ENCODE peak calls at places on chromosomes 6 and 20, in nine cellular contexts. A, Q, U, E, C, I, W, F and S are unnamed samples.

GRCh38 chr6:15594512-15595241 is 68.2 kb downstream of the DTNBP1 start:
- DNase-seq in Q (no peak), C (no peak), W (no peak), E (no peak), U (no peak), A (no peak), F (no peak), I (no peak), S (no peak)

GRCh38 chr6:33123732-33124524 is 48.1 kb downstream of the HLA-DPB1 start:
- DNase-seq in W (no peak), E (peak; percentile 24), A (peak; percentile 37), C (peak; percentile 13), U (no peak), F (no peak), I (no peak), Q (no peak), S (no peak)

GRCh38 chr6:17349437-17349836 is 44.0 kb upstream of the CAP2 start:
- DNase-seq in A (peak; percentile 6), U (no peak), I (no peak), C (peak; percentile 18), W (no peak), E (peak; percentile 12), Q (no peak), F (no peak), S (no peak)

GRCh38 chr20:38764563-38765355 is 16.5 kb downstream of the ACTR5 start:
- DNase-seq in Q (no peak), E (peak; percentile 80), U (peak; percentile 83), F (no peak), C (peak; percentile 81), W (no peak), I (peak; percentile 47), A (peak; percentile 83), S (no peak)

GRCh38 chr6:99026135-99026534 is 78.4 kb upstream of the FBXL4 start:
- DNase-seq in I (no peak), F (no peak), U (no peak), C (no peak), W (no peak), E (no peak), Q (no peak), A (no peak), S (no peak)

GRCh38 chr20:49446808-49447207 is 35.7 kb downstream of the KCNB1 start:
- DNase-seq in C (no peak), I (peak; percentile 2), A (peak; percentile 61), Q (peak; percentile 87), W (peak; percentile 84), U (peak; percentile 64), E (peak; percentile 83), F (peak; percentile 91), S (no peak)

GRCh38 chr6:11978169-11978987 is 33.7 kb upstream of the HIVEP1 start:
- DNase-seq in E (no peak), I (no peak), W (no peak), F (no peak), Q (no peak), A (no peak), U (no peak), C (no peak), S (no peak)

GRCh38 chr20:34058831-34059230 is 53.2 kb downstream of the EIF2S2 start:
- DNase-seq in C (peak; percentile 23), I (no peak), W (no peak), Q (no peak), F (no peak), U (no peak), A (no peak), E (no peak), S (no peak)

GRCh38 chr20:37969949-37970855 is 63.1 kb downstream of the TTI1 start:
- DNase-seq in Q (no peak), E (no peak), C (no peak), U (no peak), F (no peak), I (no peak), W (no peak), A (no peak), S (no peak)

GRCh38 chr20:26208296-26209091 is 511.8 kb upstream of the ZNF337 start:
- DNase-seq in W (no peak), Q (peak; percentile 62), I (no peak), C (no peak), F (peak; percentile 46), A (no peak), E (no peak), U (no peak), S (no peak)

GRCh38 chr6:26240981-26241770 is 123.8 kb upstream of the BTN3A2 start:
- DNase-seq in A (peak; percentile 78), F (no peak), I (no peak), W (no peak), Q (no peak), U (peak; percentile 45), C (peak; percentile 84), E (peak; percentile 73), S (no peak)

GRCh38 chr6:168035098-168035660 is 37.7 kb downstream of the KIF25 start:
- DNase-seq in E (peak; percentile 81), U (no peak), Q (peak; percentile 85), A (peak; percentile 89), C (peak; percentile 70), I (peak; percentile 12), W (peak; percentile 78), F (peak; percentile 83), S (no peak)

GRCh38 chr20:31667315-31668285 is 29.9 kb downstream of the COX4I2 start:
- DNase-seq in F (no peak), W (no peak), Q (no peak), U (peak; percentile 38), A (no peak), E (no peak), I (no peak), C (no peak), S (no peak)

GRCh38 chr6:146856296-146856695 is 257.5 kb downstream of the ADGB start:
- DNase-seq in E (no peak), A (no peak), W (no peak), I (no peak), C (no peak), U (no peak), F (no peak), Q (no peak), S (no peak)

GRCh38 chr6:137291441-137291840 is 72.3 kb upstream of the IFNGR1 start:
- DNase-seq in W (peak; percentile 33), Q (no peak), C (peak; percentile 47), A (peak; percentile 78), U (peak; percentile 54), F (no peak), E (peak; percentile 71), I (no peak), S (no peak)

GRCh38 chr6:38138374-38138773 is 318.8 kb downstream of the ZFAND3 start:
- DNase-seq in W (no peak), A (no peak), U (no peak), F (no peak), E (no peak), I (no peak), C (no peak), Q (no peak), S (no peak)

GRCh38 chr6:82076855-82077254 is 170.7 kb downstream of the IBTK start:
- DNase-seq in I (no peak), C (peak; percentile 12), E (peak; percentile 23), U (no peak), Q (no peak), W (no peak), A (peak; percentile 10), F (no peak), S (no peak)
- TF ChIP-seq CTCF in I (no peak), C (no peak), E (no peak), U (no peak), Q (peak; percentile 11), W (no peak), A (no peak), F (no peak), S (no peak)

DNA sequence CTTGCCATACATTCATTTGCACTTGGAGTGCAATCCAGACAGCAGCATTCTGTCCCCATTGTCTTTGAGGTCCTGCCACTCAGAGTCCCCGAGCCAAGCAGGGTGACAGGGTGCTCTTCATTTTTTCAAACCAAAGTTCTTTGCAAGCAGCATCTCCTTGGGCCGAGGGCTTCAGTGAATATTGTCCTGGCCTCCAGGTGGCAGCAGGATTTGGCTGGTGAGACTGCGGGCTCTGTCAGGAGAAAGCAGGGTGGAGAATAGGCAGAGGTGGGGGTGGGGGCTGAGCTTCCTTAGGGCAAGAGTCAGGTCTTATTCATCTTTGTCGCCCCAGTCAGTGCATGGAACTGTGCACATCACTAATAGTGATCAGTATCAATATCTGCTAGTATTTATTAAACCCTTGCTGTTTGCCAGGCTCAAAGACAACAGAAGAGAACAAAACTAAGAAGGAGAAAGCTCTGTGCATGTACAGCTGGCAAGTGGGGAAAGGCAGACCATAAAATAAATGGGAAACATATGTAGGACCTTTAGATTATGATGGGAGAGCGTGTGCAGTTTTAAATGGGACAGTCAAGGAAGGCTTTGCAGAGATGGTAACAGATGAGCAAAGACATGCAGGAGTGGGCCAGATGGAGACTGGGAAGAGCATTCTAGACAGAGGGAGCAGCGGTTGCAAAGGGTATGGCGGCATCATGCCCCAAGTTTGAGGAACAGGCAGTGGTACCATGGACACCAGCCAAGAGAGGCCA is 260.2 kb downstream of the NRN1 start:
- DNase-seq in A (no peak), Q (no peak), I (no peak), F (no peak), W (no peak), E (no peak), U (no peak), C (no peak), S (no peak)
- TF ChIP-seq CTCF in A (no peak), Q (peak; percentile 31), I (no peak), F (peak; percentile 36), W (peak; percentile 46), E (no peak), U (no peak), C (peak; percentile 5), S (no peak)

GRCh38 chr6:63574554-63574900 is 2.2 kb downstream of the LOC128125822 start:
- DNase-seq in I (no peak), C (no peak), Q (no peak), A (no peak), W (no peak), E (no peak), F (no peak), U (no peak), S (no peak)
- TF ChIP-seq CTCF in I (no peak), C (no peak), Q (no peak), A (no peak), W (no peak), E (no peak), F (no peak), U (peak; percentile 3), S (no peak)

GRCh38 chr6:46741482-46741881 is 5.3 kb upstream of the ANKRD66 start:
- DNase-seq in U (no peak), W (no peak), I (no peak), E (no peak), C (no peak), Q (no peak), F (no peak), A (no peak), S (no peak)

GRCh38 chr6:46735720-46736031 is 501 bp upstream of the PLA2G7 start:
- DNase-seq in I (no peak), F (no peak), U (no peak), Q (no peak), E (no peak), W (no peak), C (no peak), A (no peak), S (no peak)

GRCh38 chr6:46733410-46733809 is 1.8 kb downstream of the PLA2G7 start:
- DNase-seq in F (no peak), I (no peak), Q (no peak), U (no peak), A (no peak), C (no peak), W (no peak), E (no peak), S (no peak)

GRCh38 chr6:46734867-46735719 is at the start of gene PLA2G7:
- DNase-seq in A (no peak), E (no peak), W (peak; percentile 17), C (peak; percentile 11), Q (peak; percentile 63), U (peak; percentile 16), F (peak; percentile 51), I (no peak), S (no peak)

GRCh38 chr6:46736913-46737312 is 1.7 kb upstream of the PLA2G7 start:
- DNase-seq in F (no peak), U (no peak), E (no peak), C (no peak), W (no peak), Q (no peak), I (no peak), A (no peak), S (no peak)
- TF ChIP-seq CTCF in F (no peak), U (no peak), E (no peak), C (no peak), W (no peak), Q (no peak), I (no peak), A (no peak), S (no peak)